ENCODE peak calls at places on chromosomes 2 and 18, in eight cellular contexts. G is activated gamma-delta T cell treated with Interleukin-2 at 50 U/mL for 16 hours; L is cardiac muscle cell; E is T47D; Y is lung; N is H54; S is left ventricle myocardium inferior; I is stimulated activated CD4-positive, alpha-beta T cell treated with anti-CD3 and anti-CD28 coated beads, Interleukin-4, amount 100 ng/mL, for 1 hour. M is an unnamed sample.

GRCh38 chr2:238398577-238398976 is 28.1 kb upstream of the ASB1 start:
- DNase-seq in G (no peak), L (no peak), E (no peak), Y (no peak), N (no peak), S (no peak), I (no peak), M (no peak)

GRCh38 chr2:19126281-19126680 is 232.1 kb downstream of the OSR1 start:
- DNase-seq in G (no peak), L (no peak), E (no peak), Y (no peak), N (no peak), S (no peak), I (no peak), M (no peak)

GRCh38 chr2:172489682-172490081 is 62.3 kb downstream of the ITGA6 start:
- DNase-seq in G (no peak), L (no peak), E (no peak), Y (no peak), N (no peak), S (no peak), I (no peak), M (no peak)

GRCh38 chr18:72833471-72833870 is 34.3 kb downstream of the NETO1 start:
- DNase-seq in G (no peak), L (no peak), E (no peak), Y (no peak), N (no peak), S (no peak), I (no peak), M (no peak)

GRCh38 chr2:127771756-127772155 is 39.2 kb downstream of the WDR33 start:
- DNase-seq in G (no peak), L (no peak), E (no peak), Y (no peak), N (peak; percentile 44), S (no peak), I (no peak), M (no peak)

GRCh38 chr2:118241128-118241527 is 152.9 kb downstream of the INSIG2 start:
- DNase-seq in G (no peak), L (no peak), E (no peak), Y (no peak), N (no peak), S (no peak), I (no peak), M (no peak)

GRCh38 chr18:36519358-36519757 is 221.8 kb downstream of the FHOD3 start:
- DNase-seq in G (no peak), L (no peak), E (no peak), Y (no peak), N (peak; percentile 44), S (no peak), I (no peak), M (no peak)

GRCh38 chr2:238085899-238086298 is 14.2 kb upstream of the ESPNL start:
- DNase-seq in G (no peak), L (no peak), E (no peak), Y (no peak), N (no peak), S (no peak), I (no peak), M (no peak)

GRCh38 chr2:100610381-100610831 is 47.6 kb downstream of the PDCL3 start:
- DNase-seq in G (peak; percentile 71), L (peak; percentile 65), E (peak; percentile 64), Y (peak; percentile 64), N (peak; percentile 62), S (peak; percentile 63), I (peak; percentile 73), M (peak; percentile 68)

GRCh38 chr18:44325903-44326650 is 354.6 kb upstream of the SETBP1 start:
- DNase-seq in G (no peak), L (peak; percentile 80), E (peak; percentile 76), Y (peak; percentile 48), N (no peak), S (peak; percentile 16), I (no peak), M (no peak)

GRCh38 chr2:230582851-230583283 is 129.8 kb upstream of the CAB39 start:
- DNase-seq in G (no peak), L (no peak), E (no peak), Y (no peak), N (peak; percentile 30), S (no peak), I (no peak), M (no peak)

GRCh38 chr2:158665536-158666302 is 129.4 kb upstream of the DAPL1 start:
- DNase-seq in G (no peak), L (no peak), E (no peak), Y (no peak), N (no peak), S (no peak), I (no peak), M (no peak)

GRCh38 chr2:193584001-193584400 is 1389.3 kb upstream of the TMEFF2 start:
- DNase-seq in G (no peak), L (peak; percentile 5), E (peak; percentile 59), Y (no peak), N (peak; percentile 15), S (no peak), I (no peak), M (no peak)

GRCh38 chr2:102137138-102137537 is 5.4 kb upstream of the IL1R1 start:
- DNase-seq in G (no peak), L (no peak), E (no peak), Y (no peak), N (no peak), S (no peak), I (peak; percentile 36), M (no peak)

GRCh38 chr2:46387886-46388515 is 90.8 kb downstream of the EPAS1 start:
- DNase-seq in G (no peak), L (no peak), E (no peak), Y (no peak), N (no peak), S (no peak), I (no peak), M (no peak)

GRCh38 chr18:7021994-7022840 is 95.4 kb downstream of the LAMA1 start:
- DNase-seq in G (no peak), L (peak; percentile 29), E (peak; percentile 62), Y (peak; percentile 49), N (peak; percentile 39), S (no peak), I (no peak), M (no peak)

GRCh38 chr2:148607553-148607952 is 37.0 kb upstream of the EPC2 start:
- DNase-seq in G (no peak), L (no peak), E (no peak), Y (peak; percentile 50), N (no peak), S (no peak), I (no peak), M (no peak)

GRCh38 chr2:201952212-201952611 is 81.4 kb upstream of the FZD7 start:
- DNase-seq in G (no peak), L (no peak), E (no peak), Y (no peak), N (no peak), S (no peak), I (no peak), M (no peak)

GRCh38 chr2:238948765-238949641 is 101.1 kb downstream of the TWIST2 start:
- DNase-seq in G (no peak), L (no peak), E (no peak), Y (peak; percentile 17), N (no peak), S (no peak), I (no peak), M (no peak)

GRCh38 chr2:240922982-240923537 is 16.9 kb downstream of the CROCC2 start:
- DNase-seq in G (no peak), L (no peak), E (no peak), Y (no peak), N (no peak), S (peak; percentile 6), I (no peak), M (no peak)

GRCh38 chr18:49843131-49843530 is 29.8 kb upstream of the ACAA2 start:
- DNase-seq in G (no peak), L (no peak), E (no peak), Y (peak; percentile 14), N (no peak), S (no peak), I (no peak), M (no peak)

GRCh38 chr2:64586883-64587481 is 62.9 kb downstream of the AFTPH start:
- DNase-seq in G (no peak), L (peak; percentile 59), E (peak; percentile 55), Y (no peak), N (no peak), S (no peak), I (no peak), M (no peak)

GRCh38 chr2:74495440-74495839 is 4.0 kb downstream of the LBX2 start:
- DNase-seq in G (no peak), L (no peak), E (no peak), Y (no peak), N (no peak), S (no peak), I (no peak), M (no peak)

GRCh38 chr18:37662546-37663339 is 97.1 kb upstream of the CELF4 start:
- DNase-seq in G (no peak), L (no peak), E (no peak), Y (peak; percentile 21), N (no peak), S (no peak), I (no peak), M (no peak)

GRCh38 chr2:211161236-211161635 is 604.8 kb downstream of the CPS1 start:
- DNase-seq in G (no peak), L (no peak), E (no peak), Y (no peak), N (no peak), S (no peak), I (no peak), M (no peak)

GRCh38 chr2:221422516-221423211 is 149.4 kb downstream of the EPHA4 start:
- DNase-seq in G (no peak), L (no peak), E (no peak), Y (no peak), N (no peak), S (no peak), I (no peak), M (no peak)

GRCh38 chr18:24228661-24229053 is 89.8 kb downstream of the CABYR start:
- DNase-seq in G (no peak), L (no peak), E (no peak), Y (no peak), N (peak; percentile 23), S (no peak), I (no peak), M (no peak)

GRCh38 chr18:10052871-10053270 is 139.1 kb downstream of the VAPA start:
- DNase-seq in G (no peak), L (no peak), E (no peak), Y (no peak), N (no peak), S (no peak), I (no peak), M (no peak)

GRCh38 chr2:135875491-135876065 is 665 bp downstream of the MCM6 start:
- DNase-seq in G (peak; percentile 65), L (peak; percentile 74), E (peak; percentile 52), Y (peak; percentile 49), N (peak; percentile 56), S (peak; percentile 24), I (peak; percentile 75), M (peak; percentile 75)

GRCh38 chr2:2901384-2902345 is 476.0 kb downstream of the EIPR1 start:
- DNase-seq in G (no peak), L (no peak), E (no peak), Y (no peak), N (no peak), S (no peak), I (no peak), M (no peak)

GRCh38 chr2:151851761-151852160 is 23.5 kb upstream of the ARL5A start:
- DNase-seq in G (no peak), L (peak; percentile 67), E (no peak), Y (no peak), N (no peak), S (no peak), I (no peak), M (no peak)